ENCODE peak calls at places on chromosomes 12 and 14, in eight cellular contexts. Y is NAMALWA; P is COR-L47; C is retina; R is iPS-NIHi11; V is stimulated activated naive CD8-positive, alpha-beta T cell treated with anti-CD3 and anti-CD28 coated beads, Interleukin-15, Interleukin-2, amounts not matched to agents 100 U/mL and 50 U/mL, for 24 hours; W is NCI-H1092; G is AG09319. S is an unnamed sample.

GRCh38 chr12:69738351-69739286 is at the start of gene RAB3IP:
- DNase-seq in Y (peak), P (peak), C (peak), R (peak), V (peak), W (peak), G (peak), S (peak)

GRCh38 chr14:24329736-24330135 is 5.1 kb downstream of the ADCY4 start:
- DNase-seq in Y (no peak), P (no peak), C (no peak), R (no peak), V (peak), W (no peak), G (no peak), S (no peak)

GRCh38 chr12:132614029-132614428 is 3.6 kb upstream of the LRCOL1 start:
- DNase-seq in Y (no peak), P (no peak), C (no peak), R (no peak), V (no peak), W (no peak), G (no peak), S (no peak)

GRCh38 chr14:26984318-26985177 is 386.7 kb upstream of the NOVA1 start:
- DNase-seq in Y (peak), P (peak), C (peak), R (peak), V (peak), W (peak), G (peak), S (peak)

GRCh38 chr14:64787619-64788018 is 83.4 kb downstream of the PLEKHG3 start:
- DNase-seq in Y (no peak), P (no peak), C (no peak), R (no peak), V (no peak), W (no peak), G (no peak), S (no peak)

GRCh38 chr14:68144051-68144681 is 324.6 kb downstream of the RAD51B start:
- DNase-seq in Y (no peak), P (no peak), C (no peak), R (no peak), V (no peak), W (no peak), G (no peak), S (no peak)

GRCh38 chr12:91562476-91562875 is 379.9 kb upstream of the DCN start:
- DNase-seq in Y (peak), P (no peak), C (no peak), R (no peak), V (no peak), W (no peak), G (no peak), S (peak)

GRCh38 chr12:57852620-57853509 is 6.3 kb upstream of the CTDSP2 start:
- DNase-seq in Y (no peak), P (no peak), C (peak), R (peak), V (no peak), W (no peak), G (no peak), S (no peak)

GRCh38 chr12:87086118-87086891 is 830.1 kb upstream of the MGAT4C start:
- DNase-seq in Y (no peak), P (peak), C (no peak), R (no peak), V (no peak), W (no peak), G (no peak), S (no peak)

GRCh38 chr14:22547309-22547947 is 41.6 kb downstream of the DAD1 start:
- DNase-seq in Y (no peak), P (no peak), C (no peak), R (no peak), V (no peak), W (no peak), G (no peak), S (no peak)

S was measured in GM12865.